ENCODE peak calls at places on chromosomes 1 and 21, in four cellular contexts. O, M, X and K are unnamed samples.

GRCh38 chr1:34681481-34682451 is 73.1 kb upstream of the GJB5 start:
- DNase-seq in M (peak), X (peak), O (peak), K (no peak)

GRCh38 chr21:45439171-45439872 is 34.4 kb downstream of the COL18A1 start:
- DNase-seq in O (peak), M (peak), X (peak), K (peak)

GRCh38 chr21:26881504-26882228 is 36.5 kb upstream of the ADAMTS1 start:
- DNase-seq in M (peak), O (no peak), X (peak), K (peak)

GRCh38 chr1:54404939-54405880 is 984 bp downstream of the SSBP3 start:
- DNase-seq in X (peak), O (no peak), M (peak), K (no peak)

GRCh38 chr21:38244885-38245869 is 11.6 kb upstream of the KCNJ15 start:
- DNase-seq in M (no peak), O (peak), X (peak), K (peak)

GRCh38 chr21:17270234-17270633 is 242.6 kb upstream of the CXADR start:
- DNase-seq in X (peak), O (peak), M (peak), K (no peak)

GRCh38 chr1:42973304-42973703 is 14.6 kb upstream of the SLC2A1 start:
- DNase-seq in M (no peak), O (no peak), X (no peak), K (no peak)

GRCh38 chr21:45499201-45499750 is 43.0 kb downstream of the SLC19A1 start:
- DNase-seq in O (no peak), M (no peak), X (no peak), K (no peak)

GRCh38 chr1:6268431-6268830 is 7.5 kb upstream of the GPR153 start:
- DNase-seq in M (peak), O (no peak), X (no peak), K (no peak)

GRCh38 chr1:97743129-97743528 is 177.7 kb downstream of the DPYD start:
- DNase-seq in X (no peak), O (no peak), M (no peak), K (no peak)

GRCh38 chr1:206472454-206472853 is 2.2 kb downstream of the IKBKE start:
- DNase-seq in M (no peak), O (peak), X (peak), K (no peak)

GRCh38 chr1:172746091-172746949 is 87.4 kb downstream of the FASLG start:
- DNase-seq in O (peak), X (peak), M (no peak), K (peak)